ENCODE peak calls at places on chromosomes 1 and 21, in five cellular contexts. K is SK-N-SH, N is GM12878, Y is HepG2, H is K562. M is an unnamed sample.

GRCh38 chr21:18902641-18903040 is 499.1 kb upstream of the TMPRSS15 start:
- DNase-seq in K (no peak), N (no peak), Y (no peak), H (no peak), M (no peak)

GRCh38 chr1:100896481-100896982 is 642 bp downstream of the SLC30A7 start:
- DNase-seq in K (peak; percentile 41), N (peak; percentile 57), Y (peak; percentile 76), H (peak; percentile 67), M (peak; percentile 30)

GRCh38 chr1:11334261-11334804 is 61.3 kb downstream of the UBIAD1 start:
- DNase-seq in K (no peak), N (no peak), Y (no peak), H (no peak), M (no peak)

GRCh38 chr1:115158181-115158580 is 68.9 kb upstream of the TSPAN2 start:
- DNase-seq in K (no peak), N (no peak), Y (no peak), H (no peak), M (no peak)

GRCh38 chr1:234725177-234726132 is 115.5 kb upstream of the IRF2BP2 start:
- DNase-seq in K (no peak), N (no peak), Y (no peak), H (peak; percentile 56), M (no peak)

GRCh38 chr1:28115267-28115666 is 26.9 kb upstream of the EYA3 start:
- DNase-seq in K (no peak), N (peak; percentile 66), Y (no peak), H (no peak), M (no peak)

GRCh38 chr1:89894210-89894668 is 73.4 kb downstream of the LRRC8D start:
- DNase-seq in K (no peak), N (no peak), Y (no peak), H (no peak), M (no peak)

GRCh38 chr1:27539901-27540861 is 50.2 kb upstream of the WASF2 start:
- DNase-seq in K (no peak), N (no peak), Y (no peak), H (no peak), M (no peak)

GRCh38 chr1:32014937-32015363 is 1.3 kb downstream of the KHDRBS1 start:
- DNase-seq in K (no peak), N (no peak), Y (no peak), H (no peak), M (no peak)

GRCh38 chr1:7265771-7266371 is 480.6 kb downstream of the CAMTA1 start:
- DNase-seq in K (peak; percentile 83), N (no peak), Y (peak; percentile 79), H (no peak), M (no peak)

GRCh38 chr1:221829327-221830011 is 87.6 kb upstream of the DUSP10 start:
- DNase-seq in K (no peak), N (no peak), Y (no peak), H (no peak), M (no peak)

GRCh38 chr1:82830695-82831380 is 1030.1 kb downstream of the ADGRL2 start:
- DNase-seq in K (no peak), N (no peak), Y (no peak), H (no peak), M (no peak)

GRCh38 chr1:185939142-185939541 is 205.0 kb downstream of the HMCN1 start:
- DNase-seq in K (no peak), N (no peak), Y (no peak), H (no peak), M (no peak)

GRCh38 chr1:46041551-46041950 is 90.9 kb downstream of the PIK3R3 start:
- DNase-seq in K (no peak), N (no peak), Y (no peak), H (no peak), M (no peak)

GRCh38 chr1:154334647-154335350 is 9.5 kb downstream of the ATP8B2 start:
- DNase-seq in K (peak; percentile 88), N (no peak), Y (peak; percentile 88), H (peak; percentile 82), M (peak; percentile 89)

GRCh38 chr1:202155478-202156021 is 4.9 kb downstream of the PTPN7 start:
- DNase-seq in K (peak; percentile 85), N (no peak), Y (no peak), H (no peak), M (no peak)

GRCh38 chr1:222034790-222035189 is 292.9 kb upstream of the DUSP10 start:
- DNase-seq in K (no peak), N (no peak), Y (no peak), H (no peak), M (no peak)

GRCh38 chr1:179121159-179121938 is 39.5 kb downstream of the TOR3A start:
- DNase-seq in K (peak; percentile 42), N (no peak), Y (peak; percentile 25), H (peak; percentile 38), M (peak; percentile 38)

GRCh38 chr1:107664882-107665871 is 299.8 kb downstream of the VAV3 start:
- DNase-seq in K (no peak), N (no peak), Y (no peak), H (no peak), M (no peak)

GRCh38 chr1:53899206-53899628 is 5.2 kb downstream of the DIO1 start:
- DNase-seq in K (no peak), N (no peak), Y (peak; percentile 79), H (no peak), M (no peak)

GRCh38 chr1:5751833-5752714 is 240.2 kb downstream of the NPHP4 start:
- DNase-seq in K (no peak), N (no peak), Y (no peak), H (no peak), M (no peak)

GRCh38 chr1:118325545-118326225 is 140.7 kb upstream of the SPAG17 start:
- DNase-seq in K (no peak), N (no peak), Y (no peak), H (no peak), M (no peak)

GRCh38 chr1:223233410-223234163 is 90.5 kb upstream of the TLR5 start:
- DNase-seq in K (no peak), N (no peak), Y (peak; percentile 6), H (peak; percentile 93), M (no peak)

GRCh38 chr1:47420547-47420946 is 4.5 kb downstream of the FOXE3 start:
- DNase-seq in K (no peak), N (no peak), Y (no peak), H (no peak), M (no peak)

GRCh38 chr1:54866801-54867716 is 19.9 kb downstream of the DHCR24 start:
- DNase-seq in K (no peak), N (no peak), Y (peak; percentile 49), H (no peak), M (no peak)

GRCh38 chr1:156489166-156489934 is 11.2 kb downstream of the MEF2D start:
- DNase-seq in K (peak; percentile 54), N (no peak), Y (no peak), H (peak; percentile 63), M (no peak)

GRCh38 chr1:94319319-94320180 is 82.2 kb upstream of the ARHGAP29 start:
- DNase-seq in K (no peak), N (no peak), Y (no peak), H (no peak), M (no peak)

GRCh38 chr1:247914941-247915662 is 5.0 kb upstream of the OR2T8 start:
- DNase-seq in K (no peak), N (no peak), Y (no peak), H (no peak), M (no peak)

GRCh38 chr1:94927405-94928175 is 680 bp upstream of the CNN3 start:
- DNase-seq in K (peak; percentile 26), N (no peak), Y (peak; percentile 59), H (no peak), M (no peak)

GRCh38 chr21:46116846-46117585 is 19.1 kb downstream of the COL6A2 start:
- DNase-seq in K (peak; percentile 35), N (no peak), Y (no peak), H (no peak), M (no peak)

GRCh38 chr21:32140212-32141008 is 138.4 kb downstream of the MIS18A start:
- DNase-seq in K (peak; percentile 22), N (no peak), Y (no peak), H (no peak), M (no peak)

GRCh38 chr1:25744636-25745425 is 55.2 kb upstream of the SELENON start:
- DNase-seq in K (no peak), N (no peak), Y (no peak), H (no peak), M (no peak)
- TF ChIP-seq FOXM1 in K (no peak), N (no peak), Y (no peak), H (no peak), M (no peak)

GRCh38 chr1:43930168-43930948 is 3.2 kb upstream of the ARTN start:
- DNase-seq in K (no peak), N (no peak), Y (no peak), H (peak; percentile 37), M (no peak)

GRCh38 chr1:43932786-43933385 is 715 bp upstream of the ARTN start:
- DNase-seq in K (no peak), N (no peak), Y (no peak), H (no peak), M (no peak)

GRCh38 chr1:43930949-43931275 is 2.7 kb upstream of the ARTN start:
- DNase-seq in K (no peak), N (no peak), Y (no peak), H (no peak), M (no peak)

GRCh38 chr1:43933386-43934278 is at the start of gene ARTN:
- DNase-seq in K (no peak), N (no peak), Y (no peak), H (no peak), M (no peak)

GRCh38 chr1:43931711-43932660 is 1.6 kb upstream of the ARTN start:
- DNase-seq in K (no peak), N (no peak), Y (no peak), H (no peak), M (no peak)
- TF ChIP-seq FOXM1 in K (no peak), N (no peak), Y (no peak), H (no peak), M (no peak)

GRCh38 chr1:40662864-40663263 is 2.6 kb downstream of the RIMS3 start:
- DNase-seq in K (no peak), N (no peak), Y (no peak), H (no peak), M (no peak)
- TF ChIP-seq FOXM1 in K (no peak), N (no peak), Y (no peak), H (no peak), M (no peak)

GRCh38 chr1:38815903-38816627 is 43.5 kb downstream of the RRAGC start:
- DNase-seq in K (no peak), N (peak; percentile 73), Y (no peak), H (peak; percentile 93), M (peak; percentile 46)

GRCh38 chr1:38817267-38817957 is 42.2 kb downstream of the RRAGC start:
- DNase-seq in K (no peak), N (no peak), Y (no peak), H (no peak), M (no peak)

GRCh38 chr1:38812981-38813380 is 46.6 kb downstream of the RRAGC start:
- DNase-seq in K (no peak), N (no peak), Y (no peak), H (no peak), M (no peak)

GRCh38 chr1:38814984-38815464 is 44.5 kb downstream of the RRAGC start:
- DNase-seq in K (no peak), N (peak; percentile 21), Y (no peak), H (no peak), M (no peak)

DNA sequence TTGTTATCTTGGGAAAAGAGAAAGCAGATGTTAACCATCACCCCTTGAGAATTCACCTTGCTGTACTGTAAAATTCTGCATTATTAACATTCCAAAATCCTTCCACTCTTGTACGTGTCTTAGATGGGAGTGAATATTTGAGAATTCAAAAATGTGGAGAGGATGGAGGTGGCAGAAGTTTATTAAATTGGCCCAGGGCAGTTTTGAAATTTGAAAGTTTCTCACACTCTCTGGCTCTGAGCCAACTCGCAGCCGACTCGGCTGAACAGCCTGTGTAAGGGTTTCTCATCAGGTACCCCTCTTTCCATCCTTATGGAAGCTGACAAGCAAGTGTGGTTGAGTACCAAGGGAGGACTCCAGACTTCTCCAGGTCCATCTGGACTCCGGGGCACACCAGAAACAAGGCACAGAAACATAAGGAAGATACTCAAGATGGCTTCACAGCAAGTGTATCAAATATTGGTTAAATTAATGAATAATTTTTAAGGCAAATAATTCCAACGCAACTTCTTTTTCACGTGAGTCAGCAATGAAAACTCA is 45.1 kb downstream of the RRAGC start:
- DNase-seq in K (no peak), N (no peak), Y (no peak), H (no peak), M (no peak)
- TF ChIP-seq FOXM1 in K (no peak), N (no peak), Y (no peak), H (no peak), M (no peak)

M was measured in HEK293T.